ENCODE peak calls at places on chromosomes 11 and 22, in six cellular contexts. One of them, this sample, is unnamed. For H3K4me1, the result is how much of the 10 kb centered on the place peaks cover.

GRCh38 chr11:128288368-128288767 is 299.0 kb downstream of the ETS1 start:
- DNase-seq in upper lobe of right lung: no peak
- DNase-seq in A549: no peak
- DNase-seq in neuronal stem cell: no peak
- DNase-seq in Caco-2: no peak
- DNase-seq in PC-9: no peak
- DNase-seq in this sample: no peak

GRCh38 chr11:26993965-26994446 is at the start of gene FIBIN:
- DNase-seq in upper lobe of right lung: no peak
- DNase-seq in A549: no peak
- DNase-seq in neuronal stem cell: no peak
- DNase-seq in Caco-2: no peak
- DNase-seq in PC-9: no peak
- DNase-seq in this sample: no peak

GRCh38 chr11:68652683-68653156 is 31.6 kb upstream of the GAL start:
- DNase-seq in upper lobe of right lung: no peak
- DNase-seq in A549: no peak
- DNase-seq in neuronal stem cell: no peak
- DNase-seq in Caco-2: peak
- DNase-seq in PC-9: no peak
- DNase-seq in this sample: no peak

GRCh38 chr11:45324459-45324858 is 38.3 kb upstream of the SYT13 start:
- DNase-seq in upper lobe of right lung: no peak
- DNase-seq in A549: no peak
- DNase-seq in neuronal stem cell: no peak
- DNase-seq in Caco-2: no peak
- DNase-seq in PC-9: no peak
- DNase-seq in this sample: no peak

GRCh38 chr11:29783506-29783905 is 233.3 kb downstream of the KCNA4 start:
- DNase-seq in upper lobe of right lung: no peak
- DNase-seq in A549: no peak
- DNase-seq in neuronal stem cell: no peak
- DNase-seq in Caco-2: no peak
- DNase-seq in PC-9: no peak
- DNase-seq in this sample: no peak

GRCh38 chr11:33530824-33531223 is 169.8 kb downstream of the C11orf91 start:
- DNase-seq in upper lobe of right lung: no peak
- DNase-seq in A549: no peak
- DNase-seq in neuronal stem cell: no peak
- DNase-seq in Caco-2: no peak
- DNase-seq in PC-9: no peak
- DNase-seq in this sample: no peak

GRCh38 chr11:112268406-112268805 is 7.7 kb upstream of the PLET1 start:
- DNase-seq in upper lobe of right lung: no peak
- DNase-seq in A549: no peak
- DNase-seq in neuronal stem cell: no peak
- DNase-seq in Caco-2: no peak
- DNase-seq in PC-9: no peak
- DNase-seq in this sample: no peak

GRCh38 chr22:30240541-30241417 is 5.8 kb downstream of the LIF start:
- DNase-seq in upper lobe of right lung: no peak
- DNase-seq in A549: no peak
- DNase-seq in neuronal stem cell: no peak
- DNase-seq in Caco-2: no peak
- DNase-seq in PC-9: no peak
- DNase-seq in this sample: no peak

GRCh38 chr11:77053217-77054013 is 13.4 kb upstream of the CAPN5 start:
- DNase-seq in upper lobe of right lung: no peak
- DNase-seq in A549: no peak
- DNase-seq in neuronal stem cell: no peak
- DNase-seq in Caco-2: peak
- DNase-seq in PC-9: no peak
- DNase-seq in this sample: no peak

GRCh38 chr11:36233226-36233625 is 56.0 kb downstream of the COMMD9 start:
- DNase-seq in upper lobe of right lung: no peak
- DNase-seq in A549: no peak
- DNase-seq in neuronal stem cell: no peak
- DNase-seq in Caco-2: no peak
- DNase-seq in PC-9: no peak
- DNase-seq in this sample: no peak

GRCh38 chr11:31236052-31236652 is 133.4 kb downstream of the DCDC1 start:
- DNase-seq in upper lobe of right lung: no peak
- DNase-seq in A549: peak
- DNase-seq in neuronal stem cell: no peak
- DNase-seq in Caco-2: no peak
- DNase-seq in PC-9: no peak
- DNase-seq in this sample: no peak

GRCh38 chr11:36594316-36594989 is at the start of gene IFTAP:
- DNase-seq in upper lobe of right lung: peak
- DNase-seq in A549: peak
- DNase-seq in neuronal stem cell: peak
- DNase-seq in Caco-2: peak
- DNase-seq in PC-9: peak
- DNase-seq in this sample: peak

GRCh38 chr11:112132737-112133136 is 31.2 kb downstream of the IL18 start:
- DNase-seq in upper lobe of right lung: no peak
- DNase-seq in A549: no peak
- DNase-seq in neuronal stem cell: no peak
- DNase-seq in Caco-2: no peak
- DNase-seq in PC-9: no peak
- DNase-seq in this sample: no peak

GRCh38 chr22:46604306-46604690 is 15.9 kb upstream of the GRAMD4 start:
- DNase-seq in upper lobe of right lung: no peak
- DNase-seq in A549: no peak
- DNase-seq in neuronal stem cell: no peak
- DNase-seq in Caco-2: no peak
- DNase-seq in PC-9: no peak
- DNase-seq in this sample: no peak

GRCh38 chr22:36385491-36386350 is 2.0 kb downstream of the MYH9 start:
- DNase-seq in upper lobe of right lung: peak
- DNase-seq in A549: peak
- DNase-seq in neuronal stem cell: no peak
- DNase-seq in Caco-2: no peak
- DNase-seq in PC-9: peak
- DNase-seq in this sample: no peak

GRCh38 chr22:20619042-20619892 is 111.9 kb downstream of the MED15 start:
- DNase-seq in upper lobe of right lung: no peak
- DNase-seq in A549: no peak
- DNase-seq in neuronal stem cell: no peak
- DNase-seq in Caco-2: no peak
- DNase-seq in PC-9: no peak
- DNase-seq in this sample: no peak

GRCh38 chr11:78645226-78646202 is 70.8 kb upstream of the NARS2 start:
- DNase-seq in upper lobe of right lung: peak
- DNase-seq in A549: peak
- DNase-seq in neuronal stem cell: peak
- DNase-seq in Caco-2: peak
- DNase-seq in PC-9: peak
- DNase-seq in this sample: peak

GRCh38 chr11:110529043-110529442 is 99.3 kb downstream of the FDX1 start:
- DNase-seq in upper lobe of right lung: no peak
- DNase-seq in A549: peak
- DNase-seq in neuronal stem cell: no peak
- DNase-seq in Caco-2: no peak
- DNase-seq in PC-9: peak
- DNase-seq in this sample: no peak

GRCh38 chr11:5550440-5551095 is 2.2 kb upstream of the OR52H1 start:
- DNase-seq in upper lobe of right lung: no peak
- DNase-seq in A549: peak
- DNase-seq in neuronal stem cell: no peak
- DNase-seq in Caco-2: no peak
- DNase-seq in PC-9: no peak
- DNase-seq in this sample: no peak

GRCh38 chr22:33579448-33580093 is 340.7 kb downstream of the LARGE1 start:
- DNase-seq in upper lobe of right lung: no peak
- DNase-seq in A549: peak
- DNase-seq in neuronal stem cell: peak
- DNase-seq in Caco-2: peak
- DNase-seq in PC-9: peak
- DNase-seq in this sample: peak

GRCh38 chr22:42026705-42027104 is 28.1 kb downstream of the WBP2NL start:
- DNase-seq in upper lobe of right lung: no peak
- DNase-seq in A549: no peak
- DNase-seq in neuronal stem cell: no peak
- DNase-seq in Caco-2: no peak
- DNase-seq in PC-9: no peak
- DNase-seq in this sample: no peak

GRCh38 chr11:14619580-14619979 is 24.0 kb upstream of the PDE3B start:
- DNase-seq in upper lobe of right lung: no peak
- DNase-seq in A549: no peak
- DNase-seq in neuronal stem cell: no peak
- DNase-seq in Caco-2: no peak
- DNase-seq in PC-9: no peak
- DNase-seq in this sample: no peak

GRCh38 chr22:17954860-17955587 is 69.3 kb downstream of the MICAL3 start:
- DNase-seq in upper lobe of right lung: no peak
- DNase-seq in A549: no peak
- DNase-seq in neuronal stem cell: no peak
- DNase-seq in Caco-2: no peak
- DNase-seq in PC-9: no peak
- DNase-seq in this sample: no peak

GRCh38 chr11:70352074-70352473 is 46.3 kb upstream of the CTTN start:
- DNase-seq in upper lobe of right lung: no peak
- DNase-seq in A549: no peak
- DNase-seq in neuronal stem cell: no peak
- DNase-seq in Caco-2: no peak
- DNase-seq in PC-9: no peak
- DNase-seq in this sample: no peak

GRCh38 chr11:62710001-62710345 is 2.5 kb downstream of the GNG3 start:
- DNase-seq in upper lobe of right lung: peak
- DNase-seq in A549: no peak
- DNase-seq in neuronal stem cell: no peak
- DNase-seq in Caco-2: no peak
- DNase-seq in PC-9: no peak
- DNase-seq in this sample: no peak

GRCh38 chr11:62707277-62707771 is at the start of the genes BSCL2 and GNG3:
- DNase-seq in upper lobe of right lung: peak
- DNase-seq in A549: peak
- DNase-seq in neuronal stem cell: peak
- DNase-seq in Caco-2: peak
- DNase-seq in PC-9: no peak
- DNase-seq in this sample: peak

GRCh38 chr11:62709262-62710000 is 2.0 kb downstream of the GNG3 start:
- DNase-seq in upper lobe of right lung: peak
- DNase-seq in A549: peak
- DNase-seq in neuronal stem cell: peak
- DNase-seq in Caco-2: no peak
- DNase-seq in PC-9: peak
- DNase-seq in this sample: peak

GRCh38 chr11:62706841-62707240 is 383 bp downstream of the BSCL2 start:
- DNase-seq in upper lobe of right lung: no peak
- DNase-seq in A549: no peak
- DNase-seq in neuronal stem cell: no peak
- DNase-seq in Caco-2: no peak
- DNase-seq in PC-9: no peak
- DNase-seq in this sample: no peak

GRCh38 chr11:62708423-62709261 is 1.2 kb downstream of the GNG3 start:
- DNase-seq in upper lobe of right lung: peak
- DNase-seq in A549: no peak
- DNase-seq in neuronal stem cell: no peak
- DNase-seq in Caco-2: no peak
- DNase-seq in PC-9: peak
- DNase-seq in this sample: no peak
- H3K4me1 ChIP-seq in upper lobe of right lung: under half
- H3K4me1 ChIP-seq in A549: under half
- H3K4me1 ChIP-seq in neuronal stem cell: under half
- H3K4me1 ChIP-seq in Caco-2: under half
- H3K4me1 ChIP-seq in PC-9: under half
- H3K4me1 ChIP-seq in this sample: under half

GRCh38 chr11:20032577-20033265 is 127.6 kb downstream of the DBX1 start:
- DNase-seq in upper lobe of right lung: no peak
- DNase-seq in A549: no peak
- DNase-seq in neuronal stem cell: no peak
- DNase-seq in Caco-2: no peak
- DNase-seq in PC-9: no peak
- DNase-seq in this sample: no peak
- H3K4me1 ChIP-seq in upper lobe of right lung: under half
- H3K4me1 ChIP-seq in A549: half or more
- H3K4me1 ChIP-seq in neuronal stem cell: under half
- H3K4me1 ChIP-seq in Caco-2: half or more
- H3K4me1 ChIP-seq in PC-9: half or more
- H3K4me1 ChIP-seq in this sample: under half

GRCh38 chr11:121586727-121587126 is 134.0 kb upstream of the SORL1-AS1 start:
- DNase-seq in upper lobe of right lung: no peak
- DNase-seq in A549: no peak
- DNase-seq in neuronal stem cell: no peak
- DNase-seq in Caco-2: peak
- DNase-seq in PC-9: no peak
- DNase-seq in this sample: no peak
- H3K4me1 ChIP-seq in upper lobe of right lung: under half
- H3K4me1 ChIP-seq in A549: under half
- H3K4me1 ChIP-seq in neuronal stem cell: under half
- H3K4me1 ChIP-seq in Caco-2: under half
- H3K4me1 ChIP-seq in PC-9: under half
- H3K4me1 ChIP-seq in this sample: under half

GRCh38 chr11:72921028-72921716 is 107.0 kb downstream of the ATG16L2 start:
- DNase-seq in upper lobe of right lung: no peak
- DNase-seq in A549: no peak
- DNase-seq in neuronal stem cell: no peak
- DNase-seq in Caco-2: no peak
- DNase-seq in PC-9: no peak
- DNase-seq in this sample: no peak

GRCh38 chr11:72926076-72926475 is 111.9 kb downstream of the ATG16L2 start:
- DNase-seq in upper lobe of right lung: no peak
- DNase-seq in A549: no peak
- DNase-seq in neuronal stem cell: no peak
- DNase-seq in Caco-2: no peak
- DNase-seq in PC-9: no peak
- DNase-seq in this sample: no peak

GRCh38 chr11:72925656-72926055 is 111.4 kb downstream of the ATG16L2 start:
- DNase-seq in upper lobe of right lung: no peak
- DNase-seq in A549: no peak
- DNase-seq in neuronal stem cell: no peak
- DNase-seq in Caco-2: no peak
- DNase-seq in PC-9: no peak
- DNase-seq in this sample: no peak

GRCh38 chr11:72927380-72927779 is 113.2 kb downstream of the ATG16L2 start:
- DNase-seq in upper lobe of right lung: no peak
- DNase-seq in A549: no peak
- DNase-seq in neuronal stem cell: no peak
- DNase-seq in Caco-2: no peak
- DNase-seq in PC-9: no peak
- DNase-seq in this sample: no peak

DNA sequence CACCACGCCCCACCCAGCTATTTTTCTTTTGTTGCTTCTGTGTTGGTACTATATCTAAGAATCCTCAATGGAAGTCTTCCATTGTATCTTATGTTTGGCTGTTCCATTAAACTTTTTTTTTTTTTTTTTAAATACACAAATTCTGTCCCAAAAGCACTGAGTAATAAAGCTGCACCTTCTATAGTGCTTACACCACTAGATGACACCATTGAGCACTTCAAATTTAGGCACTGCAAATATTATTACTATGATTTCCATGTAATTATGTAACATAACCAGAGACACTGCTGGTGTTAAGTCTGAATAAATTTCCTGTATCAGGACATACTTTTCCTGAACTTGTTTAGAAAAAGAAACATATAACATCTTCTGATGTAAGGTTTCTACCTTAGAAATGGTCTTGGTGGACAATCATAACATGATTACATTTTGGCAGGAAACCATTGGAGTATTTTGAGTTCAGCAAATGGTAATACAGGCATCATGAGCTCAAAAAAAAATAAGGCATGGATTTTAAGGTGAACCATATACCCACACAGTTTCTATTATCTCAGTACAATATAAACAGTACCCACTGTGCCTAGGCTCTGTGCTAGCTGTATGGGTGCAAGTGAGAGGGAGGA is 110.5 kb downstream of the ATG16L2 start:
- DNase-seq in upper lobe of right lung: no peak
- DNase-seq in A549: peak
- DNase-seq in neuronal stem cell: no peak
- DNase-seq in Caco-2: no peak
- DNase-seq in PC-9: no peak
- DNase-seq in this sample: no peak
- H3K4me1 ChIP-seq in upper lobe of right lung: under half
- H3K4me1 ChIP-seq in A549: under half
- H3K4me1 ChIP-seq in neuronal stem cell: under half
- H3K4me1 ChIP-seq in Caco-2: under half
- H3K4me1 ChIP-seq in PC-9: under half
- H3K4me1 ChIP-seq in this sample: under half